ENCODE peak calls at places on chromosome 13, in five cellular contexts. S is IMR-90, K is HepG2, V is H1, H is K562. I is an unnamed sample.

GRCh38 chr13:72990883-72991282 is 67.9 kb upstream of the KLF5 start:
- DNase-seq in S (peak; percentile 2), K (no peak), V (no peak), H (no peak), I (no peak)

GRCh38 chr13:102642029-102642428 is 45.2 kb downstream of the TPP2 start:
- DNase-seq in S (no peak), K (no peak), V (no peak), H (no peak), I (no peak)

GRCh38 chr13:32676242-32676641 is 90.0 kb downstream of the PDS5B start:
- DNase-seq in S (peak; percentile 50), K (no peak), V (no peak), H (no peak), I (no peak)

GRCh38 chr13:108987488-108987887 is 358.1 kb downstream of the MYO16 start:
- DNase-seq in S (peak; percentile 62), K (no peak), V (no peak), H (no peak), I (no peak)

GRCh38 chr13:44402902-44403719 is 29.5 kb downstream of the SERP2 start:
- DNase-seq in S (no peak), K (no peak), V (no peak), H (no peak), I (no peak)

GRCh38 chr13:112784811-112785418 is 95.1 kb downstream of the ATP11A start:
- DNase-seq in S (no peak), K (no peak), V (peak; percentile 41), H (no peak), I (no peak)

GRCh38 chr13:113835461-113836274 is 28.2 kb downstream of the GAS6 start:
- DNase-seq in S (peak; percentile 79), K (no peak), V (no peak), H (no peak), I (peak; percentile 48)

GRCh38 chr13:70580825-70581224 is 472.6 kb upstream of the KLHL1 start:
- DNase-seq in S (no peak), K (no peak), V (no peak), H (no peak), I (no peak)

GRCh38 chr13:112144616-112145220 is 77.8 kb downstream of the SOX1 start:
- DNase-seq in S (no peak), K (no peak), V (no peak), H (no peak), I (no peak)

GRCh38 chr13:46146898-46147297 is 35.1 kb downstream of the LCP1 start:
- DNase-seq in S (no peak), K (peak; percentile 56), V (no peak), H (no peak), I (no peak)

GRCh38 chr13:42113478-42113877 is 65.0 kb downstream of the DGKH start:
- DNase-seq in S (no peak), K (no peak), V (no peak), H (no peak), I (no peak)

GRCh38 chr13:107765724-107766436 is 449.5 kb downstream of the LIG4 start:
- DNase-seq in S (peak; percentile 51), K (no peak), V (no peak), H (no peak), I (no peak)

GRCh38 chr13:93180376-93180966 is 46.1 kb upstream of the GPC6 start:
- DNase-seq in S (peak; percentile 52), K (no peak), V (no peak), H (no peak), I (no peak)

GRCh38 chr13:49858183-49858856 is 65.8 kb upstream of the KPNA3 start:
- DNase-seq in S (peak; percentile 99), K (peak; percentile 95), V (no peak), H (no peak), I (peak; percentile 93)

GRCh38 chr13:28477709-28477973 is 17.3 kb downstream of the FLT1 start:
- DNase-seq in S (no peak), K (no peak), V (no peak), H (no peak), I (no peak)

GRCh38 chr13:29760561-29760960 is 89.9 kb downstream of the UBL3 start:
- DNase-seq in S (no peak), K (no peak), V (no peak), H (no peak), I (no peak)

GRCh38 chr13:40679586-40679985 is 13.1 kb upstream of the FOXO1 start:
- DNase-seq in S (no peak), K (no peak), V (no peak), H (no peak), I (no peak)

GRCh38 chr13:89827552-89827951 is 1519.9 kb upstream of the MIR17HG start:
- DNase-seq in S (no peak), K (no peak), V (no peak), H (no peak), I (no peak)

GRCh38 chr13:23889598-23890224 is 511 bp upstream of the MIPEP start:
- DNase-seq in S (no peak), K (no peak), V (no peak), H (no peak), I (no peak)

DNA sequence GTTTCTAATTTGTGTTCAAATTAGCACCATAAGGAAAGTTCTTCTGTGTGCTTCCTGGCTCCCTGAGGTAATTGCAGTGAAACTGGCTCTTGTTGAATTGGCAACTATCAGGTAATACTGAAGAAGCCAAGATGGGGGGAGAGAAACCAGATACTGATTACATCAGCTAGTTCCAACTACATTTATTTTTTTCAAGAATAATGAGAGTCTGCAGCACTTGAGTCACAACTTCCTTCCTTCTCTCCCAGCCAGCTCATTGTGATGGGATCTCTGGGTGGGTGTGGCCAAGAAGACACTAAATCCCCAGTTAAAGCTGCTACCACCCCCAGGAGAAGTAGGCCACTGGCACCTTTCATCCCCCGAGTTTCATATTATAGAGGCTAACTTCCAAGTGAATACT is 100.7 kb upstream of the RXFP2 start:
- DNase-seq in S (peak; percentile 65), K (no peak), V (no peak), H (no peak), I (no peak)
- TF ChIP-seq CEBPB in S (no peak), K (no peak), V (no peak), H (no peak), I (no peak)

GRCh38 chr13:100434010-100434763 is 154.4 kb downstream of the GGACT start:
- DNase-seq in S (peak; percentile 68), K (peak; percentile 20), V (no peak), H (no peak), I (peak; percentile 37)
- TF ChIP-seq MAFK in S (no peak), K (no peak), V (no peak), H (no peak), I (no peak)

GRCh38 chr13:31055589-31055988 is 106.1 kb downstream of the HSPH1 start:
- DNase-seq in S (no peak), K (no peak), V (no peak), H (no peak), I (no peak)

GRCh38 chr13:31053896-31054295 is 107.8 kb downstream of the HSPH1 start:
- DNase-seq in S (no peak), K (no peak), V (no peak), H (no peak), I (no peak)

GRCh38 chr13:31053098-31053497 is 108.6 kb downstream of the HSPH1 start:
- DNase-seq in S (peak; percentile 37), K (no peak), V (no peak), H (no peak), I (no peak)

GRCh38 chr13:31056650-31057275 is 104.9 kb downstream of the HSPH1 start:
- DNase-seq in S (peak; percentile 35), K (no peak), V (no peak), H (no peak), I (no peak)

GRCh38 chr13:31054632-31055031 is 107.1 kb downstream of the HSPH1 start:
- DNase-seq in S (no peak), K (no peak), V (no peak), H (no peak), I (no peak)
- TF ChIP-seq CTCF in S (no peak), K (no peak), V (no peak), H (no peak), I (no peak)

DNA sequence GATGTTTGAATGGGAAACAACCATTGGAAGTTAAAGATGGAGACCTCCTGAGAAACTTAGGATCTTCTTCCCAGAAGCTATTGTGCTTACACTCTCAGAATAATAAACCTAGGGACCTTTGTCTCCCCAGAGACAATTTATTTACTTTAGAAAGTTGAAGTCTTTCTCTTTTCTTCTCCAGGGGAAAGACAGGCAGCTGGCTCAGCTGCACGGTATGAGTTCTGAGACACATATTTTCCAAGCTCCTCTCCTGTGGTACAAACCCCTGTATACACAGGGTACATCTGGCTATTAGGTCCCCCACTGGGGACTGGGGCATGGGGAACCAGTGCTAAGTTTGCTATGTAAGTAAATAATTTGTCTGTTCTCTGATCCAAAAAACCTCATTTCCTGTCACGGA is 67.5 kb upstream of the POSTN start:
- DNase-seq in S (peak; percentile 23), K (no peak), V (no peak), H (no peak), I (no peak)
- TF ChIP-seq CEBPB in S (no peak), K (no peak), V (no peak), H (no peak), I (no peak)